ENCODE peak calls at places on chromosomes 7 and 10, in five cellular contexts. W, Q, B, S and D are unnamed samples.

GRCh38 chr10:67668448-67668847 is 27.5 kb downstream of the CTNNA3 start:
- DNase-seq in W (peak; percentile 56), S (no peak), B (no peak), Q (no peak), D (no peak)

GRCh38 chr7:157537056-157537455 is 200.3 kb downstream of the DNAJB6 start:
- DNase-seq in B (no peak), W (no peak), Q (no peak), S (no peak), D (peak; percentile 29)

GRCh38 chr7:156780724-156781455 is 112.1 kb downstream of the LMBR1 start:
- DNase-seq in W (no peak), S (no peak), Q (no peak), B (no peak), D (no peak)

GRCh38 chr7:100489824-100490223 is 6.1 kb downstream of the NYAP1 start:
- DNase-seq in B (no peak), S (peak; percentile 38), W (peak; percentile 94), Q (no peak), D (peak; percentile 89)

GRCh38 chr7:24979470-24979862 is 512 bp downstream of the OSBPL3 start:
- DNase-seq in S (peak; percentile 78), W (peak; percentile 68), B (peak; percentile 49), Q (peak; percentile 59), D (peak; percentile 90)

GRCh38 chr10:3136763-3137611 is 35.6 kb downstream of the PITRM1 start:
- DNase-seq in W (peak; percentile 95), B (peak; percentile 69), Q (peak; percentile 60), S (no peak), D (peak; percentile 63)

GRCh38 chr7:154862153-154862791 is 140.7 kb downstream of the PAXIP1 start:
- DNase-seq in B (no peak), Q (no peak), S (no peak), W (no peak), D (no peak)

GRCh38 chr7:70131807-70132565 is 533.7 kb downstream of the AUTS2 start:
- DNase-seq in W (no peak), B (no peak), Q (no peak), S (no peak), D (no peak)

GRCh38 chr7:150568714-150569113 is 1.5 kb downstream of the GIMAP4 start:
- DNase-seq in Q (no peak), S (no peak), B (no peak), W (no peak), D (no peak)

GRCh38 chr10:31596765-31597164 is 277.7 kb downstream of the ZEB1 start:
- DNase-seq in S (no peak), Q (no peak), B (no peak), W (no peak), D (no peak)

GRCh38 chr10:31595992-31596391 is 277.0 kb downstream of the ZEB1 start:
- DNase-seq in S (no peak), Q (no peak), W (no peak), B (no peak), D (no peak)

GRCh38 chr10:31591569-31591968 is 272.6 kb downstream of the ZEB1 start:
- DNase-seq in W (no peak), B (no peak), Q (no peak), S (no peak), D (no peak)

GRCh38 chr10:31593124-31593523 is 274.1 kb downstream of the ZEB1 start:
- DNase-seq in Q (no peak), S (no peak), B (no peak), W (no peak), D (no peak)

GRCh38 chr10:31594331-31594880 is 275.4 kb downstream of the ZEB1 start:
- DNase-seq in B (no peak), Q (no peak), S (no peak), W (no peak), D (no peak)
- TF ChIP-seq CTCF in B (no peak), Q (no peak), S (no peak), W (no peak), D (no peak)

GRCh38 chr7:22834028-22834427 is 11.4 kb upstream of the TOMM7 start:
- DNase-seq in Q (no peak), B (no peak), W (no peak), S (no peak), D (no peak)

GRCh38 chr7:22837308-22837707 is 14.7 kb upstream of the TOMM7 start:
- DNase-seq in S (no peak), Q (no peak), B (no peak), W (no peak), D (no peak)

GRCh38 chr7:22832422-22832821 is 9.8 kb upstream of the TOMM7 start:
- DNase-seq in W (no peak), S (no peak), Q (no peak), B (no peak), D (no peak)

GRCh38 chr7:22831602-22832001 is 9.0 kb upstream of the TOMM7 start:
- DNase-seq in S (no peak), B (no peak), Q (no peak), W (no peak), D (no peak)

DNA sequence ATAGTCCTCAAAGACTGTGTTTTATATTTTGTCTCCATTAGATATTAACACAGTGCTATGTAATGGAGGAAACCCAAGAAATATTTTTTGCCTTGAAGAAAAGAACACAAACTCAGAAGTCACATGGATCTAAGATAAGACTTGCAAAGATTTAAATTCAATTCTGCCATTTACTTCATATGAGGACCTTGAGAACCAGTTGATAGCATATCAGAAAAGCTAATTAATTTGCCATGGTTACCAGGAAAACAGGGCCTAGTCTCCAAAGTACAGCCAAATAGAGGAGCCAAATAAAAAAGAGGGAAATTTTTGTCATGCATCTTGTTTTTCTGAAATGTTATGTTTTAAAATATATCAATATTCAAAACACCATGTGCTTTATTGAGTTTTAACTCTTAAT is 10.5 kb upstream of the TOMM7 start:
- DNase-seq in W (no peak), B (no peak), S (no peak), Q (no peak), D (no peak)
- H3K4me3 ChIP-seq in W (no peak overlapping the region), B (no peak overlapping the region), S (no peak overlapping the region), Q (no peak overlapping the region), D (no peak overlapping the region)

GRCh38 chr7:123641901-123642300 is 13.8 kb upstream of the LMOD2 start:
- DNase-seq in B (no peak), W (no peak), Q (no peak), S (no peak), D (no peak)

GRCh38 chr7:123637203-123637602 is 18.5 kb upstream of the LMOD2 start:
- DNase-seq in S (no peak), W (peak; percentile 23), Q (no peak), B (no peak), D (no peak)

GRCh38 chr7:123637878-123638277 is 17.8 kb upstream of the LMOD2 start:
- DNase-seq in B (no peak), S (no peak), W (no peak), Q (no peak), D (no peak)

GRCh38 chr7:123640583-123640982 is 15.1 kb upstream of the LMOD2 start:
- DNase-seq in W (no peak), B (no peak), S (no peak), Q (no peak), D (no peak)

GRCh38 chr7:123639646-123640045 is 16.0 kb upstream of the LMOD2 start:
- DNase-seq in Q (no peak), W (no peak), B (no peak), S (no peak), D (no peak)
- H3K27ac ChIP-seq in Q (peak overlapping the region; percentile 15), W (no peak overlapping the region), B (no peak overlapping the region), S (no peak overlapping the region), D (no peak overlapping the region)

DNA sequence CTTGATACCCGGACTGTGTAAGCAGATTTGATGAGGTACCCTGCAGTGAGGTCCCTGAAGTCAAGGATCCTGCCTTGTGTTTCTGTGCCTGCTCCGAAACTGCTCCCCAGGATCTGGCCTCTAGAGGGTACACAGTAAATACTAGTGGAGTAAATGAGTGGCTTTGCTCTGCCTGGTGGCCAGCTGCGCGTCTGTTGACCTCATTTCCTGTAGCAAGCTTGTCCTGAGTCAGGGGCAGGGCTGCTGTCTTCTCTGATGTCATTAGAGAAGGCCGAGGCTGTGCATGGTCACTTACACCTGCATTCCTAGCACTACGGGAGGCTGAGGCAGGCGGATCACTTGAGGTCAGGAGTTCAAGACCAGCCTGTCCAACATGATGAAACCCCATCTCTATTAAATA is 191.8 kb downstream of the FANK1 start:
- DNase-seq in W (no peak), S (no peak), B (no peak), Q (no peak), D (no peak)
- TF ChIP-seq CTCF in W (no peak), S (no peak), B (no peak), Q (no peak), D (no peak)

DNA sequence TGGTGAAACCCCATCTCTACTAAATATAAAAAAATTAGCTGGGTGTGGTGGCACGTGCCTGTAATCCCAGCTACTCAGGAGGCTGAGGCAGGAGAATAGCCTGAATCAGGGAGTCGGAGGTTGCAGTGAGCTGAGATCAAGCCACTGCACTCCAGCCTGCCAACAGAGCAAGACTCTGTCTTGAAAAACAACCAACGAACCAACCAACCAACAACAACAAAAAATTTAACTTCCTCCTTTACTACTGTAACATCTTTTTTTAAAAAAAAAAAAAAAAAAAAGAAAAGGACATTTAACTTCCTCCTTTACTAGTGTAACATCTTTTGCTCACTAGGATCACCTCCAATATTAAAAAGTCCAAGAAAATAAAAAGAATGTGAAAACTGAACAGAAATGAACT is 92.3 kb upstream of the TMEM168 start:
- DNase-seq in B (no peak), Q (no peak), S (no peak), W (no peak), D (no peak)
- H3K4me3 ChIP-seq in B (no peak overlapping the region), Q (no peak overlapping the region), S (no peak overlapping the region), W (no peak overlapping the region), D (no peak overlapping the region)

DNA sequence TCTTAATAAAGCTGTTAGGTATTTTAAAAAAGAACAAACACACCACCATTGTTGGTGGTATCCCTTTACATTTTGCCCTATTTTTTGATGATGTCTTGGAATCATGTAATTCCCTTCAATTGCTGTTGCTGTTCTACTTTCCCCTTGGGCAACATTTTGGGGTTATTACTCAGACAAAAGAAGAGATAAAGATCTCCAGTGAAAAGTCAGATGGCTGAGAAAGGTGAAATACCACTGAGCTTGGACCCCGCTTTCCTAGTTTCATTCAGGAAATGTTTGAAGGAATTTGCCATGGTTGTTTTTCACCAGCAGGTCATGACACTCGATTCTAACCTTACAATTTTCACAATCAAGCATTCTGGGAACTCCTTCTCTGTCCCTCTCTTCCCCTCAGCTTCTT is 84.6 kb downstream of the MACC1 start:
- DNase-seq in B (no peak), S (no peak), Q (no peak), W (no peak), D (no peak)
- H3K27ac ChIP-seq in B (no peak overlapping the region), S (no peak overlapping the region), Q (no peak overlapping the region), W (no peak overlapping the region), D (no peak overlapping the region)

GRCh38 chr10:69969961-69970360 is 82.7 kb upstream of the MACROH2A2 start:
- DNase-seq in W (no peak), S (peak; percentile 13), B (no peak), Q (no peak), D (no peak)
- TF ChIP-seq CTCF in W (no peak), S (no peak), B (no peak), Q (no peak), D (no peak)

GRCh38 chr7:54560183-54560582 is 18.0 kb downstream of the VSTM2A start:
- DNase-seq in Q (no peak), W (no peak), B (no peak), S (no peak), D (no peak)
- H3K4me3 ChIP-seq in Q (no peak overlapping the region), W (no peak overlapping the region), B (no peak overlapping the region), S (no peak overlapping the region), D (no peak overlapping the region)

DNA sequence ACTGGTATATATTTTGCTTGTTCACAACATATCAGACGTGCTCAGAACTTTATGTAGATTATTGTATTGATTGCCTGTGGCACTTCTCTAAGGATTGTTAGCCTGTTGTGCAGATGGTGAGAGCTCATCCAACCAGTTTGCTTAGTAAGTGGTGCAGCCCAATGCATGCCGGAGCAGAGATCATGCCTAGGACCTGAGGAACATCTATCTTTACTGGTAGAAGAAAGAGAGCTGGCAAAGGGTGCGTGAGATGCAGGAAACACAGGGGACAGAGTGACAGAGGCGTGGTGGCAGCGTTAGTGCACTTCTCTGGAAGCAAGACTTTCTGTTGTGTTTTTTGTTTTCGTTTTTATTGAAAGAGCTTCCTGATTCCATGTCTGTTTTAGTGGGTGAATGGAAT is 35.9 kb downstream of the CCM2 start:
- DNase-seq in Q (no peak), W (no peak), B (no peak), S (no peak), D (no peak)
- H3K27ac ChIP-seq in Q (no peak overlapping the region), W (no peak overlapping the region), B (no peak overlapping the region), S (no peak overlapping the region), D (no peak overlapping the region)